ENCODE peak calls at places on chromosomes 7 and 10, in seven cellular contexts. L is activated CD4-positive, CD25-positive, alpha-beta regulatory T cell; O is NCI-H1092 treated with DMSO at 0.1 percent for 48 hours; M is activated T-cell treated with anti-CD3 and anti-CD28 coated beads, Interleukin-2, amount 50 U/mL, for 48 hours; X is heart left ventricle; Z is stimulated activated CD8-positive, alpha-beta memory T cell treated with anti-CD3 and anti-CD28 coated beads, Interleukin-2, amount 100 ng/mL, for 48 hours; G is AG20443. F is an unnamed sample.

GRCh38 chr10:93098816-93099215 is 25.1 kb downstream of the CYP26A1 start:
- DNase-seq in Z (no peak), L (no peak), X (no peak), O (no peak), M (no peak), G (no peak), F (no peak)

GRCh38 chr10:126166797-126167196 is 221.5 kb downstream of the ADAM12 start:
- DNase-seq in O (no peak), X (no peak), G (no peak), L (no peak), M (no peak), Z (no peak), F (no peak)

GRCh38 chr7:107103369-107103768 is 58.9 kb downstream of the PRKAR2B start:
- DNase-seq in G (no peak), X (no peak), Z (no peak), O (no peak), M (no peak), L (no peak), F (no peak)

GRCh38 chr7:140924019-140924820 is 509 bp downstream of the BRAF start:
- DNase-seq in X (peak), O (peak), G (peak), M (peak), Z (peak), L (peak), F (peak)

GRCh38 chr7:107394831-107395230 is 75.0 kb upstream of the GPR22 start:
- DNase-seq in L (no peak), Z (no peak), O (no peak), M (no peak), X (no peak), G (peak), F (no peak)

GRCh38 chr10:29392376-29393021 is 103.6 kb downstream of the LYZL1 start:
- DNase-seq in Z (peak), O (peak), X (no peak), M (peak), G (peak), L (no peak), F (no peak)

GRCh38 chr10:86085136-86085535 is 281.5 kb downstream of the GRID1 start:
- DNase-seq in L (no peak), G (no peak), X (no peak), M (no peak), Z (no peak), O (no peak), F (no peak)

GRCh38 chr10:98858525-98858924 is 377.1 kb downstream of the HPSE2 start:
- DNase-seq in O (no peak), L (no peak), Z (no peak), G (no peak), X (no peak), M (no peak), F (no peak)

GRCh38 chr7:74568658-74569057 is 88.9 kb upstream of the GTF2I start:
- DNase-seq in X (no peak), Z (no peak), M (no peak), G (no peak), L (no peak), O (no peak), F (no peak)

GRCh38 chr7:101885597-101885955 is 68.2 kb downstream of the CUX1 start:
- DNase-seq in M (no peak), X (no peak), L (no peak), Z (no peak), O (no peak), G (no peak), F (no peak)

GRCh38 chr10:73910401-73910763 is 550 bp upstream of the PLAU start:
- DNase-seq in G (no peak), Z (no peak), X (no peak), O (no peak), L (no peak), M (no peak), F (no peak)

GRCh38 chr10:118870467-118871243 is 115.9 kb upstream of the CACUL1 start:
- DNase-seq in Z (no peak), X (peak), M (no peak), O (no peak), G (peak), L (no peak), F (peak)

GRCh38 chr7:148914208-148914777 is 30.2 kb upstream of the EZH2 start:
- DNase-seq in Z (peak), G (peak), M (peak), L (no peak), X (no peak), O (no peak), F (peak)

GRCh38 chr7:98205162-98205845 is 5.9 kb upstream of the BHLHA15 start:
- DNase-seq in L (no peak), M (no peak), Z (no peak), X (no peak), G (no peak), O (no peak), F (no peak)

GRCh38 chr10:35224045-35224740 is 97.5 kb downstream of the CREM start:
- DNase-seq in X (no peak), Z (no peak), G (no peak), M (no peak), L (no peak), O (no peak), F (no peak)

GRCh38 chr10:8794860-8795259 is 740.4 kb downstream of the GATA3 start:
- DNase-seq in Z (peak), L (no peak), M (no peak), G (no peak), O (no peak), X (no peak), F (no peak)

GRCh38 chr10:78703581-78703980 is 365.2 kb upstream of the ZMIZ1 start:
- DNase-seq in G (no peak), M (no peak), X (no peak), Z (no peak), L (no peak), O (no peak), F (no peak)

GRCh38 chr7:157991761-157992160 is 595.9 kb downstream of the PTPRN2 start:
- DNase-seq in G (no peak), O (no peak), M (no peak), Z (no peak), X (no peak), L (no peak), F (no peak)

GRCh38 chr10:75283150-75284096 is 47.7 kb upstream of the COMTD1 start:
- DNase-seq in M (no peak), O (no peak), X (peak), G (peak), L (no peak), Z (no peak), F (peak)

GRCh38 chr10:35545878-35546631 is 59.1 kb upstream of the GJD4 start:
- DNase-seq in M (no peak), X (no peak), G (no peak), Z (no peak), O (no peak), L (no peak), F (peak)

GRCh38 chr7:13745530-13745929 is 243.9 kb downstream of the ETV1 start:
- DNase-seq in X (no peak), L (no peak), Z (no peak), G (no peak), M (no peak), O (no peak), F (no peak)

GRCh38 chr7:135683609-135684008 is 21.3 kb downstream of the STMP1 start:
- DNase-seq in G (no peak), M (no peak), O (no peak), X (no peak), Z (no peak), L (no peak), F (no peak)

GRCh38 chr7:45582868-45583277 is 8.7 kb downstream of the ADCY1 start:
- DNase-seq in M (no peak), O (no peak), X (no peak), Z (no peak), L (no peak), G (no peak), F (no peak)

GRCh38 chr7:151073990-151074389 is 6.6 kb downstream of the FASTK start:
- DNase-seq in M (no peak), L (no peak), X (no peak), Z (no peak), O (no peak), G (no peak), F (no peak)

GRCh38 chr7:129499915-129500463 is 2.3 kb upstream of the SMKR1 start:
- DNase-seq in M (no peak), O (no peak), Z (no peak), X (no peak), G (no peak), L (no peak), F (no peak)

GRCh38 chr10:25933653-25934608 is at the start of gene MYO3A:
- DNase-seq in X (no peak), M (no peak), O (peak), L (no peak), Z (no peak), G (no peak), F (no peak)

GRCh38 chr7:5523052-5523711 is 99.5 kb upstream of the TNRC18 start:
- DNase-seq in M (peak), O (no peak), X (no peak), Z (no peak), L (no peak), G (no peak), F (no peak)

GRCh38 chr7:112112822-112113255 is 93.4 kb downstream of the DOCK4 start:
- DNase-seq in G (peak), Z (no peak), O (no peak), X (no peak), L (no peak), M (no peak), F (peak)

GRCh38 chr10:59950105-59950504 is 43.7 kb upstream of the CCDC6 start:
- DNase-seq in O (no peak), L (no peak), Z (no peak), M (no peak), X (no peak), G (no peak), F (no peak)

GRCh38 chr7:83468251-83468739 is 180.6 kb downstream of the SEMA3E start:
- DNase-seq in Z (no peak), O (peak), G (peak), X (peak), L (no peak), M (no peak), F (peak)

GRCh38 chr10:130463876-130464360 is 327.7 kb downstream of the GLRX3 start:
- DNase-seq in M (no peak), X (no peak), G (no peak), Z (no peak), O (no peak), L (no peak), F (no peak)

F was measured in astrocyte of the cerebellum.